ENCODE peak calls at places on chromosomes 4 and X, in five cellular contexts. Y is activated CD4-positive, alpha-beta T cell treated with anti-CD3 and anti-CD28 coated beads, Interleukin-2, amount 50 U/mL, for 4 hours; R is breast epithelium; N is A172; H is amniotic stem cell. B is an unnamed sample.

GRCh38 chrX:23935116-23935515 is 27.3 kb downstream of the CXorf58 start:
- DNase-seq in R (no peak), H (no peak), Y (no peak), N (no peak), B (no peak)

GRCh38 chr4:123453006-123453685 is 56.6 kb downstream of the SPRY1 start:
- DNase-seq in H (no peak), N (peak; percentile 35), R (no peak), Y (no peak), B (peak; percentile 40)

GRCh38 chr4:123976285-123976684 is 579.7 kb downstream of the SPRY1 start:
- DNase-seq in N (no peak), Y (no peak), H (no peak), R (no peak), B (peak; percentile 64)

GRCh38 chr4:4396628-4397440 is 9.9 kb downstream of the NSG1 start:
- DNase-seq in N (no peak), Y (no peak), R (no peak), H (no peak), B (no peak)

GRCh38 chrX:154458954-154459829 is 1.1 kb downstream of the PLXNA3 start:
- DNase-seq in N (peak; percentile 44), H (no peak), R (no peak), Y (no peak), B (peak; percentile 41)

GRCh38 chrX:253451-254297 is 27.5 kb upstream of the PLCXD1 start:
- DNase-seq in Y (no peak), R (no peak), H (no peak), N (no peak), B (no peak)

GRCh38 chr4:67922697-67923096 is 38.9 kb upstream of the TMPRSS11D start:
- DNase-seq in H (no peak), N (no peak), Y (no peak), R (no peak), B (peak; percentile 52)

GRCh38 chr4:182140547-182140946 is 102.7 kb upstream of the TENM3 start:
- DNase-seq in Y (no peak), H (no peak), R (no peak), N (no peak), B (no peak)

GRCh38 chr4:139767168-139767567 is 101.5 kb downstream of the MGST2 start:
- DNase-seq in Y (no peak), N (peak; percentile 35), R (no peak), H (no peak), B (peak; percentile 85)

GRCh38 chr4:123168812-123169211 is 227.8 kb upstream of the SPRY1 start:
- DNase-seq in H (no peak), Y (no peak), R (no peak), N (no peak), B (no peak)

GRCh38 chrX:70398899-70399298 is 24.2 kb upstream of the GDPD2 start:
- DNase-seq in N (no peak), R (no peak), Y (no peak), H (no peak), B (no peak)

GRCh38 chrX:29634516-29634915 is 580.8 kb upstream of the MAGEB2 start:
- DNase-seq in H (no peak), Y (no peak), R (no peak), N (no peak), B (peak; percentile 15)

GRCh38 chrX:2243913-2244460 is 256.8 kb downstream of the DHRSX start:
- DNase-seq in H (no peak), Y (no peak), R (no peak), N (peak; percentile 85), B (peak; percentile 33)

GRCh38 chr4:144670776-144671175 is 24.8 kb downstream of the HHIP start:
- DNase-seq in Y (no peak), N (no peak), H (no peak), R (no peak), B (no peak)

GRCh38 chr4:15034071-15034764 is 31.9 kb downstream of the CPEB2 start:
- DNase-seq in R (no peak), H (peak; percentile 20), Y (no peak), N (peak; percentile 60), B (peak; percentile 94)

GRCh38 chr4:76305971-76306881 is at the start of gene STBD1:
- DNase-seq in H (peak; percentile 16), N (peak; percentile 34), R (peak; percentile 60), Y (peak; percentile 3), B (peak; percentile 80)

GRCh38 chrX:10501606-10502005 is 118.8 kb downstream of the MID1 start:
- DNase-seq in N (no peak), Y (no peak), R (no peak), H (no peak), B (no peak)

GRCh38 chr4:4880492-4880891 is 21.0 kb downstream of the MSX1 start:
- DNase-seq in R (no peak), N (no peak), Y (no peak), H (no peak), B (no peak)

GRCh38 chr4:155967098-155967497 is 13.4 kb upstream of the CTSO start:
- DNase-seq in H (no peak), N (no peak), R (no peak), Y (no peak), B (no peak)

GRCh38 chrX:38151426-38151825 is 69.2 kb downstream of the SRPX start:
- DNase-seq in N (peak; percentile 16), R (no peak), Y (no peak), H (no peak), B (peak; percentile 86)

GRCh38 chr4:94338681-94339351 is 3.8 kb downstream of the HPGDS start:
- DNase-seq in H (no peak), N (no peak), Y (no peak), R (no peak), B (no peak)

GRCh38 chr4:144906181-144906895 is 191.7 kb downstream of the ANAPC10 start:
- DNase-seq in N (peak; percentile 6), H (no peak), Y (no peak), R (no peak), B (no peak)

GRCh38 chrX:7047951-7048350 is 99.6 kb upstream of the STS start:
- DNase-seq in N (no peak), H (no peak), R (no peak), Y (no peak), B (no peak)

GRCh38 chrX:3346436-3347329 is at the start of gene MXRA5:
- DNase-seq in Y (no peak), H (no peak), R (no peak), N (peak; percentile 15), B (peak; percentile 61)

GRCh38 chr4:117983541-117984451 is 50.5 kb upstream of the NDST3 start:
- DNase-seq in N (peak; percentile 72), R (no peak), H (no peak), Y (no peak), B (peak; percentile 59)

GRCh38 chrX:138128025-138128671 is 562.2 kb downstream of the ZIC3 start:
- DNase-seq in H (no peak), Y (no peak), R (no peak), N (no peak), B (peak; percentile 15)

GRCh38 chrX:35858916-35859315 is 60.6 kb upstream of the CFAP47 start:
- DNase-seq in H (no peak), N (peak; percentile 21), R (no peak), Y (no peak), B (no peak)

GRCh38 chrX:153750126-153750774 is 13.8 kb upstream of the PLXNB3 start:
- DNase-seq in R (no peak), Y (no peak), N (no peak), H (no peak), B (no peak)

GRCh38 chrX:38166478-38167083 is 54.1 kb downstream of the SRPX start:
- DNase-seq in N (peak; percentile 31), R (no peak), H (peak; percentile 4), Y (no peak), B (peak; percentile 32)

GRCh38 chr4:8133897-8134542 is 24.6 kb downstream of the ABLIM2 start:
- DNase-seq in H (no peak), R (no peak), N (no peak), Y (no peak), B (no peak)

GRCh38 chrX:42540150-42540549 is 237.8 kb downstream of the PPP1R2C start:
- DNase-seq in Y (no peak), R (no peak), N (no peak), H (no peak), B (no peak)

B was measured in RPMI7951.